ENCODE peak calls at places on chromosomes 6 and 20, in ten cellular contexts. H, T, Z, M, A, U, G, D, W and B are unnamed samples.

GRCh38 chr6:14121936-14122344 is 4.4 kb downstream of the CD83 start:
- DNase-seq in U (peak; percentile 69), M (no peak), W (no peak), G (no peak), A (peak; percentile 29), Z (no peak), H (no peak), D (peak; percentile 24), T (no peak), B (no peak)

GRCh38 chr6:38525888-38526287 is 113.8 kb downstream of the BTBD9 start:
- DNase-seq in U (no peak), G (no peak), A (no peak), M (no peak), D (no peak), H (no peak), T (no peak), W (no peak), Z (no peak), B (no peak)

GRCh38 chr20:57387945-57388351 is 3.2 kb upstream of the RBM38 start:
- DNase-seq in M (peak; percentile 58), U (no peak), W (no peak), H (peak; percentile 21), A (no peak), D (no peak), Z (peak; percentile 46), G (no peak), T (no peak), B (no peak)

GRCh38 chr6:148140772-148141557 is 201.7 kb upstream of the SASH1 start:
- DNase-seq in U (no peak), G (no peak), A (no peak), D (no peak), Z (no peak), W (no peak), H (no peak), T (peak; percentile 13), M (no peak), B (no peak)

GRCh38 chr6:24720131-24720603 is 1.2 kb upstream of the C6orf62 start:
- DNase-seq in Z (peak; percentile 67), A (peak; percentile 45), H (peak; percentile 67), U (no peak), G (no peak), W (peak; percentile 82), M (peak; percentile 84), D (peak; percentile 70), T (peak; percentile 32), B (no peak)

GRCh38 chr20:53162251-53162835 is 190.2 kb downstream of the TSHZ2 start:
- DNase-seq in D (peak; percentile 12), H (peak; percentile 50), T (no peak), M (peak; percentile 74), A (peak; percentile 61), W (peak; percentile 70), Z (no peak), G (no peak), U (no peak), B (no peak)

GRCh38 chr20:21387528-21387927 is 9.8 kb downstream of the NKX2-4 start:
- DNase-seq in M (no peak), W (no peak), A (no peak), T (no peak), H (no peak), U (no peak), Z (no peak), D (no peak), G (no peak), B (no peak)

GRCh38 chr6:148530394-148530923 is 187.8 kb downstream of the SASH1 start:
- DNase-seq in H (no peak), D (no peak), T (no peak), A (no peak), U (no peak), Z (no peak), G (no peak), W (no peak), M (no peak), B (peak; percentile 90)

DNA sequence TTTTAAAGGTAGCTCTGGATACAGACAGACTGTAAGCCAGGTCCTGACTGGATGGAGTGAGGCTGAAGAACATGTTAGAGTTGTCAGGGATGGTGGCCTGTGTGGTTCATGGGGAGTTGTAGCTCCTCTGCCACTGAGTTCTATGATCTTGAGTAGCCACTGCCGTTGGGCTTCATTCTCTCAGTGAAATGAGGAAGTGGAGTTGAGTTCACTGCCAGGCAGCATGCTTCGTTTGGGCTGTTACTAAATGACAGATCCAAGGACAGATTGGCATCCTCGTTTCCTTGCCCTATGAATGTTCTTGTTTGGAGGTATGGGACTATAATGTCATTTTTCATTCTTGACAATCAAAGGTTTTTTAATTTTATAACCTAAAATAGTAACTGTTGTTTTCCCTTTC is 37.2 kb downstream of the SCAND1 start:
- DNase-seq in M (no peak), A (no peak), Z (no peak), H (no peak), G (no peak), U (no peak), D (no peak), W (no peak), T (no peak), B (no peak)
- H3K36me3 ChIP-seq in M (peaks cover 45% of the 10 kb centered on the region), A (peaks cover 4% of the 10 kb centered on the region), Z (peaks cover 96% of the 10 kb centered on the region), H (no peaks in the 10 kb centered on the region), G (peaks cover 25% of the 10 kb centered on the region), U (peaks cover 15% of the 10 kb centered on the region), D (no peaks in the 10 kb centered on the region), W (peaks cover 71% of the 10 kb centered on the region), T (peaks cover 34% of the 10 kb centered on the region), B (peaks cover 25% of the 10 kb centered on the region)

DNA sequence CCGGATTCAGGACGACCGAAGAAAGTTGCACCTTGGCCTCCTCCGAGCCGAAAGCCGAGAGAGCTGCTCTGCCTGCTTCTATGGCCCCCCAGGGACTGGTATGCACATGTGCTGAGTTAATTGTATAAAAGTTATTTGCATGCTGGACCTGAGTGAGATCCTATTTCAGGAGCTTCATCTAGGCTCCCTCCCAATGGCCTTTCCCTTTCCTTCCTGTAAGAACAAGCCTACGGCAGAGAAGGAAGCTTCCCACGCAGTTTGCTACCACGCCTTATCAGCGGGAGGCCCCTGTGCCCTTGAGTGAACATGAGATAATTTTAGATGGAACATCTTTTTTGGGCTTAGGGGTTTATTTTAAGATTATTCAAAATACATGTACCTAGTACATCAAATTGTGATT is 65.9 kb downstream of the RIN2 start:
- DNase-seq in M (no peak), A (no peak), U (no peak), W (no peak), H (no peak), Z (no peak), D (no peak), T (no peak), G (no peak), B (no peak)
- TF ChIP-seq EP300 in M (no peak), A (no peak), U (no peak), W (no peak), H (no peak), Z (no peak), D (no peak), T (no peak), G (no peak), B (no peak)

GRCh38 chr6:89702349-89702748 is 63.8 kb upstream of the LYRM2 start:
- DNase-seq in A (no peak), W (no peak), U (no peak), G (no peak), H (no peak), Z (no peak), D (no peak), T (no peak), M (no peak), B (no peak)

GRCh38 chr6:89711801-89712200 is 73.3 kb upstream of the LYRM2 start:
- DNase-seq in D (no peak), W (no peak), T (no peak), U (no peak), G (no peak), M (no peak), A (no peak), H (no peak), Z (no peak), B (no peak)

GRCh38 chr6:89706121-89706520 is 67.6 kb upstream of the LYRM2 start:
- DNase-seq in W (no peak), M (no peak), Z (no peak), A (no peak), D (no peak), T (no peak), H (no peak), U (no peak), G (no peak), B (no peak)

GRCh38 chr6:89707766-89708165 is 69.2 kb upstream of the LYRM2 start:
- DNase-seq in H (no peak), D (no peak), M (no peak), T (no peak), Z (no peak), U (no peak), W (no peak), G (no peak), A (no peak), B (no peak)

DNA sequence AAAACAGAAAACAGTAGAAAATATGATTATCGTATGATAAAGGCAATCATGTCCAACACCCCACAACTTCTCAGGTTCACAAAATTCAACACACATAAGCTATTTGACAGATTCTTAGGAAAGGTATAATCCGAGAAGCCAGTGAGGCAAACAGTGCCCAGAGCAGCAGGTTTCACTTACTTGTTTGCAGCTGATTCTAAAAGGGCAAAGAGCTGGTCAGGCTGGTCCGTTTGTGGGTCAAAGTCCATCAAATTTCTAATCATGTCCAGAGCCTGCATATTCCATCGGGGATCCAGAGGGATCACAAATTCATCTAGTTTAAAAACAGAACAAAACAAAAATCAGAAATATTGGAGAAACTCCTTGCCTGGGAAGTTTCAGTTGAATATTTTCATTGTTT is 69.8 kb upstream of the LYRM2 start:
- DNase-seq in W (no peak), G (no peak), M (no peak), D (no peak), T (peak; percentile 39), U (no peak), H (no peak), Z (no peak), A (no peak), B (no peak)
- H3K36me3 ChIP-seq in W (peaks cover 95% of the 10 kb centered on the region), G (peaks cover 70% of the 10 kb centered on the region), M (peaks cover 22% of the 10 kb centered on the region), D (no peaks in the 10 kb centered on the region), T (peaks cover 19% of the 10 kb centered on the region), U (peaks cover 36% of the 10 kb centered on the region), H (no peaks in the 10 kb centered on the region), Z (peaks cover 98% of the 10 kb centered on the region), A (no peaks in the 10 kb centered on the region), B (peaks cover 58% of the 10 kb centered on the region)

GRCh38 chr6:27839303-27840081 is 72.7 kb downstream of the OR2B2 start:
- DNase-seq in W (no peak), T (peak; percentile 59), M (no peak), G (no peak), Z (peak; percentile 33), A (peak; percentile 33), D (peak; percentile 65), H (peak; percentile 67), U (no peak), B (no peak)

GRCh38 chr6:27837636-27838512 is 74.3 kb downstream of the OR2B2 start:
- DNase-seq in D (peak; percentile 87), W (peak; percentile 86), G (peak; percentile 76), H (peak; percentile 85), M (peak; percentile 88), U (peak; percentile 100), A (peak; percentile 74), Z (peak; percentile 82), T (peak; percentile 100), B (peak; percentile 93)

GRCh38 chr6:27836080-27836782 is 76.0 kb downstream of the OR2B2 start:
- DNase-seq in A (no peak), H (no peak), G (no peak), W (no peak), D (no peak), T (no peak), M (no peak), U (no peak), Z (no peak), B (no peak)

GRCh38 chr6:27834879-27835549 is 77.2 kb downstream of the OR2B2 start:
- DNase-seq in W (no peak), Z (no peak), D (no peak), A (no peak), G (no peak), H (no peak), T (no peak), M (no peak), U (no peak), B (no peak)

DNA sequence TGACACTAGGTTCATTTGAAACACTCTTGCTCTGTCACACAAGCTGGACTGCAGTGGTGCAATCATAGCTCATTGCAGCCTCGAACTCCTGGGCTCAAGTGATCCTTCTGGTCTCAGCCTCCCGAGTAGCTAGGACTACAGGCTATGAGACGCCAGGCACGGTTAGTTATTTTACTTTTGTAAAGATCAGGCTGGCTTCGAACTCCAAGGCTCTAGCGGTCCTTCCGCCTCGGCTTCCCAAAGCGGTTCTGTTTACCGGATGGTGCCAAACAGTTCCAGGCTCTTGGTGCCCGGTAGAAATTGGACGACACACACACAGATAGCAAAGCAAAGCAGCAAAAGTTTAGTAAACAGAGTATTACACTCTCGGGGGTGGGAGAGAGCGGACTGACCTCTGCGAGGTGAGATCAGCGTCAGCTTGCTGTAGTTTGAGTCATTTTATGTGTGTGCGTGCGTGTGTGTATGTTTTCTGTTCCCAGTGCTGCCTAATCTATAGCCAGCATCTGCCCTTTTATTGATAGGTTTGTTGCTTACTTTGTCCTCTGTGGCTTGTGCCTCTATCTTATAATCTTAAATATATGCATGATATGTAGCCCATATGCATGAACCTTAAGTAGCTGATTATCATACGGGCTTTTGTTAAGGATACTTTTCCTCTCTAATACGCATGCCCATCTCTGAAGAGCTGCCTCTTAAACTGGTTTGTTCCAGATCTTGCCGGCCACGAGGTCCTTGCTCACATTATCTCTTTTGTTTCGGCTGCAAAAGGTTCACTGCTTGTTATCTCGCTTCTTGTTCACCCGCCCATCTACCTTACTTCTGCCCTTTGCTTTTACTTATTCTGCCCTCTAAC is 75.2 kb downstream of the OR2B2 start:
- DNase-seq in U (no peak), D (peak; percentile 72), A (peak; percentile 61), H (peak; percentile 64), T (peak; percentile 86), W (no peak), Z (peak; percentile 62), G (no peak), M (peak; percentile 72), B (no peak)
- TF ChIP-seq EP300 in U (no peak), D (no peak), A (peak; percentile 91), H (no peak), T (no peak), W (no peak), Z (no peak), G (no peak), M (no peak), B (no peak)